ENCODE peak calls at places on chromosomes 1 and 21, in ten cellular contexts. J, G, T, D, N, F, Q, R, C and S are unnamed samples.

GRCh38 chr1:185537601-185538000 is 196.6 kb upstream of the HMCN1 start:
- DNase-seq in J (no peak), G (no peak), T (no peak), D (no peak), N (no peak), F (no peak), Q (no peak), R (no peak), C (no peak), S (no peak)

GRCh38 chr1:230167419-230167852 is 100.4 kb downstream of the GALNT2 start:
- DNase-seq in J (peak; percentile 55), G (peak; percentile 9), T (no peak), D (peak; percentile 30), N (peak; percentile 62), F (no peak), Q (peak; percentile 58), R (no peak), C (no peak), S (peak; percentile 37)

GRCh38 chr1:27643626-27644368 is 8.8 kb upstream of the FGR start:
- DNase-seq in J (no peak), G (peak; percentile 60), T (no peak), D (peak; percentile 67), N (peak; percentile 54), F (peak; percentile 48), Q (peak; percentile 70), R (no peak), C (no peak), S (peak; percentile 64)

GRCh38 chr1:147723691-147724323 is 36.6 kb downstream of the GJA5 start:
- DNase-seq in J (peak; percentile 25), G (no peak), T (no peak), D (no peak), N (no peak), F (peak; percentile 34), Q (no peak), R (no peak), C (no peak), S (peak; percentile 18)

GRCh38 chr1:9066945-9067807 is 2.3 kb downstream of the SLC2A5 start:
- DNase-seq in J (no peak), G (no peak), T (no peak), D (no peak), N (peak; percentile 91), F (peak; percentile 68), Q (peak; percentile 87), R (no peak), C (no peak), S (peak; percentile 91)

GRCh38 chr1:158024737-158025136 is 31.3 kb downstream of the KIRREL1 start:
- DNase-seq in J (no peak), G (no peak), T (no peak), D (no peak), N (no peak), F (no peak), Q (no peak), R (no peak), C (no peak), S (no peak)

GRCh38 chr1:91793877-91794276 is 92.1 kb downstream of the TGFBR3 start:
- DNase-seq in J (no peak), G (no peak), T (no peak), D (no peak), N (no peak), F (no peak), Q (no peak), R (no peak), C (no peak), S (no peak)

GRCh38 chr1:236491469-236492136 is 32.2 kb upstream of the LGALS8 start:
- DNase-seq in J (no peak), G (no peak), T (no peak), D (no peak), N (no peak), F (no peak), Q (no peak), R (no peak), C (no peak), S (no peak)

GRCh38 chr1:40746344-40747090 is 37.1 kb upstream of the KCNQ4 start:
- DNase-seq in J (no peak), G (no peak), T (no peak), D (no peak), N (no peak), F (no peak), Q (no peak), R (no peak), C (no peak), S (no peak)

GRCh38 chr1:2555634-2556276 is 416 bp upstream of the TNFRSF14 start:
- DNase-seq in J (no peak), G (peak; percentile 63), T (no peak), D (peak; percentile 79), N (no peak), F (peak; percentile 81), Q (peak; percentile 85), R (no peak), C (no peak), S (no peak)

GRCh38 chr1:86447198-86447790 is 21.4 kb upstream of the CLCA1 start:
- DNase-seq in J (no peak), G (no peak), T (no peak), D (no peak), N (no peak), F (no peak), Q (no peak), R (no peak), C (no peak), S (no peak)

GRCh38 chr1:204716687-204717086 is 31.1 kb upstream of the LRRN2 start:
- DNase-seq in J (no peak), G (no peak), T (no peak), D (no peak), N (no peak), F (no peak), Q (no peak), R (no peak), C (no peak), S (no peak)

GRCh38 chr1:165942062-165942461 is 114.6 kb downstream of the UCK2 start:
- DNase-seq in J (no peak), G (no peak), T (no peak), D (no peak), N (no peak), F (no peak), Q (no peak), R (no peak), C (no peak), S (no peak)

GRCh38 chr21:34846214-34846575 is 177.4 kb downstream of the CLIC6 start:
- DNase-seq in J (no peak), G (no peak), T (no peak), D (no peak), N (no peak), F (no peak), Q (no peak), R (no peak), C (no peak), S (no peak)

GRCh38 chr21:20618878-20619277 is 379.3 kb upstream of the NCAM2 start:
- DNase-seq in J (no peak), G (no peak), T (no peak), D (no peak), N (no peak), F (no peak), Q (no peak), R (no peak), C (no peak), S (no peak)